ENCODE peak calls at places on chromosomes 5 and 9, in four cellular contexts. K, G, X and Y are unnamed samples.

GRCh38 chr5:98301567-98301966 is 471.9 kb upstream of the RGMB start:
- DNase-seq in G (no peak), X (no peak), K (no peak), Y (no peak)

GRCh38 chr5:96054272-96055030 is 92.8 kb upstream of the ELL2 start:
- DNase-seq in X (no peak), G (no peak), K (no peak), Y (no peak)

GRCh38 chr5:37661227-37661920 is 178.5 kb downstream of the GDNF start:
- DNase-seq in X (no peak), K (no peak), G (no peak), Y (no peak)

GRCh38 chr5:21152611-21153010 is 1164.6 kb upstream of the CDH18 start:
- DNase-seq in G (peak), X (no peak), K (peak), Y (no peak)

GRCh38 chr9:18358325-18358724 is 115.6 kb upstream of the ADAMTSL1 start:
- DNase-seq in X (no peak), K (no peak), G (peak), Y (no peak)

GRCh38 chr9:126939821-126940221 is 25.2 kb downstream of the RALGPS1 start:
- DNase-seq in G (no peak), X (no peak), K (no peak), Y (no peak)

GRCh38 chr5:10456583-10457562 is 15.2 kb downstream of the ROPN1L start:
- DNase-seq in G (peak), K (no peak), X (no peak), Y (no peak)

GRCh38 chr5:107219993-107220392 is 450.7 kb downstream of the EFNA5 start:
- DNase-seq in K (no peak), X (no peak), G (no peak), Y (no peak)

GRCh38 chr9:84339951-84340350 is 607 bp downstream of the SLC28A3 start:
- DNase-seq in G (no peak), X (no peak), K (no peak), Y (no peak)

GRCh38 chr5:1008451-1009358 is at the start of gene NKD2:
- DNase-seq in K (no peak), G (peak), X (no peak), Y (peak)

GRCh38 chr5:53679261-53679660 is 118.8 kb downstream of the NDUFS4 start:
- DNase-seq in K (peak), G (peak), X (no peak), Y (no peak)

GRCh38 chr5:34699155-34700077 is 43.3 kb downstream of the RAI14 start:
- DNase-seq in G (no peak), X (no peak), K (no peak), Y (no peak)

GRCh38 chr9:124906966-124907365 is 33.9 kb downstream of the GOLGA1 start:
- DNase-seq in G (no peak), K (no peak), X (no peak), Y (no peak)

GRCh38 chr5:141223112-141223783 is at the start of gene PCDHB14:
- DNase-seq in K (no peak), G (peak), X (no peak), Y (no peak)